ENCODE peak calls at places on chromosomes 7 and 10, in nine cellular contexts. Y is retina, F is substantia nigra, K is Calu3, T is keratinocyte, A is NCI-H1092 treated with DMSO at 0.1 percent for 48 hours, R is T follicular helper cell, L is A549, J is non-pigmented ciliary epithelial cell. Z is an unnamed sample.

GRCh38 chr7:38391751-38392150 is 118.3 kb upstream of the TARP start:
- DNase-seq in K (no peak), T (no peak), A (no peak), Y (no peak), F (no peak), L (no peak), J (no peak), R (no peak), Z (no peak)

GRCh38 chr10:127840884-127841283 is 51.9 kb downstream of the CLRN3 start:
- DNase-seq in L (no peak), A (no peak), T (no peak), R (no peak), Y (no peak), F (no peak), J (no peak), K (no peak), Z (no peak)

GRCh38 chr10:120514035-120514620 is 57.1 kb downstream of the PLPP4 start:
- DNase-seq in L (no peak), T (no peak), R (no peak), A (no peak), K (peak; percentile 12), J (no peak), F (no peak), Y (peak; percentile 49), Z (no peak)

GRCh38 chr7:21782996-21783395 is 162.7 kb downstream of the CDCA7L start:
- DNase-seq in A (no peak), F (no peak), T (no peak), K (no peak), J (no peak), L (no peak), Y (no peak), R (no peak), Z (peak; percentile 68)

GRCh38 chr7:74482629-74483401 is 29.1 kb downstream of the GTF2IRD1 start:
- DNase-seq in A (no peak), J (peak; percentile 97), F (no peak), T (no peak), Y (no peak), R (no peak), L (peak; percentile 83), K (no peak), Z (no peak)

GRCh38 chr10:69629897-69630650 is at the start of gene FAM241B:
- DNase-seq in R (peak; percentile 66), Y (peak; percentile 90), T (no peak), A (peak; percentile 40), J (no peak), L (peak; percentile 82), F (no peak), K (peak; percentile 91), Z (peak; percentile 58)

GRCh38 chr10:114252883-114253282 is 13.8 kb downstream of the VWA2 start:
- DNase-seq in J (no peak), Y (no peak), T (no peak), A (no peak), R (no peak), K (no peak), F (no peak), L (no peak), Z (no peak)

GRCh38 chr10:70660722-70661121 is 11.6 kb upstream of the ADAMTS14 start:
- DNase-seq in A (no peak), K (no peak), F (no peak), L (no peak), T (no peak), J (no peak), Y (no peak), R (no peak), Z (no peak)

GRCh38 chr10:79333513-79333912 is 13.8 kb upstream of the PPIF start:
- DNase-seq in F (no peak), Y (no peak), A (no peak), K (no peak), J (no peak), T (no peak), L (no peak), R (no peak), Z (no peak)

GRCh38 chr10:101559596-101560292 is 28.3 kb downstream of the POLL start:
- DNase-seq in A (no peak), J (no peak), K (no peak), R (no peak), F (no peak), L (no peak), T (no peak), Y (peak; percentile 50), Z (no peak)

GRCh38 chr10:103727546-103727963 is 127.8 kb downstream of the SH3PXD2A start:
- DNase-seq in L (no peak), A (no peak), T (no peak), K (no peak), F (peak; percentile 30), Y (peak; percentile 60), R (no peak), J (no peak), Z (no peak)

GRCh38 chr10:55274367-55274766 is 473.3 kb upstream of the PCDH15 start:
- DNase-seq in T (no peak), A (no peak), R (no peak), L (no peak), Y (no peak), F (no peak), J (no peak), K (no peak), Z (no peak)

GRCh38 chr10:127017406-127018297 is 112.4 kb downstream of the DOCK1 start:
- DNase-seq in L (no peak), A (no peak), R (no peak), F (no peak), T (no peak), K (no peak), Y (no peak), J (no peak), Z (no peak)

GRCh38 chr10:100827819-100828743 is 82.7 kb downstream of the PAX2 start:
- DNase-seq in F (no peak), Y (peak; percentile 83), J (no peak), R (no peak), K (peak; percentile 48), T (no peak), L (peak; percentile 75), A (no peak), Z (peak; percentile 10)

GRCh38 chr7:50037106-50037505 is 55.9 kb downstream of the ZPBP start:
- DNase-seq in Y (no peak), F (no peak), T (no peak), A (no peak), R (no peak), J (no peak), K (no peak), L (no peak), Z (no peak)

GRCh38 chr10:12195603-12196506 is at the start of the genes CDC123 and NUDT5:
- DNase-seq in R (peak; percentile 77), A (peak; percentile 91), J (peak; percentile 51), T (no peak), K (peak; percentile 86), Y (peak; percentile 98), L (peak; percentile 91), F (peak; percentile 84), Z (peak; percentile 80)

GRCh38 chr7:16741676-16742075 is 11.9 kb upstream of the TSPAN13 start:
- DNase-seq in F (no peak), Y (no peak), K (no peak), A (no peak), J (no peak), T (no peak), R (no peak), L (no peak), Z (no peak)

GRCh38 chr10:21733710-21734109 is 199.7 kb downstream of the MLLT10 start:
- DNase-seq in K (no peak), R (no peak), J (no peak), A (no peak), L (no peak), Y (no peak), T (no peak), F (no peak), Z (no peak)

GRCh38 chr10:17783751-17784150 is 25.4 kb upstream of the MRC1 start:
- DNase-seq in J (no peak), R (no peak), A (no peak), Y (no peak), K (no peak), L (no peak), T (no peak), F (no peak), Z (no peak)

GRCh38 chr10:46037107-46037900 is 6.9 kb upstream of the NCOA4 start:
- DNase-seq in A (no peak), K (no peak), T (no peak), L (no peak), R (no peak), J (no peak), Y (no peak), F (no peak), Z (no peak)